ENCODE peak calls at places on chromosome 10, in five cellular contexts. F is fibroblast of lung; V is glutamatergic neuron; J is CD8-positive, alpha-beta T cell; E is neural progenitor cell. L is an unnamed sample.

GRCh38 chr10:77686096-77686495 is 48.5 kb upstream of the KCNMA1 start:
- DNase-seq in F (no peak), V (no peak), J (no peak), E (peak; percentile 34), L (no peak)

GRCh38 chr10:7945469-7946187 is 108.9 kb upstream of the GATA3 start:
- DNase-seq in F (peak; percentile 41), V (no peak), J (no peak), E (no peak), L (no peak)

GRCh38 chr10:34996843-34997242 is 93.3 kb downstream of the CUL2 start:
- DNase-seq in F (no peak), V (no peak), J (no peak), E (no peak), L (no peak)

GRCh38 chr10:29472268-29473086 is 162.3 kb downstream of the SVIL start:
- DNase-seq in F (no peak), V (no peak), J (no peak), E (no peak), L (no peak)

GRCh38 chr10:117137031-117137910 is 799 bp downstream of the VAX1 start:
- DNase-seq in F (peak; percentile 57), V (peak; percentile 58), J (no peak), E (peak; percentile 83), L (peak; percentile 63)

GRCh38 chr10:132229834-132230556 is 43.2 kb downstream of the DPYSL4 start:
- DNase-seq in F (peak; percentile 9), V (no peak), J (peak; percentile 66), E (no peak), L (no peak)

GRCh38 chr10:14325325-14325955 is 5.3 kb downstream of the FRMD4A start:
- DNase-seq in F (no peak), V (peak; percentile 70), J (no peak), E (peak; percentile 59), L (peak; percentile 48)

GRCh38 chr10:111093741-111094380 is 17.0 kb downstream of the ADRA2A start:
- DNase-seq in F (peak; percentile 47), V (no peak), J (no peak), E (no peak), L (no peak)

GRCh38 chr10:93921338-93921737 is 27.6 kb downstream of the SLC35G1 start:
- DNase-seq in F (no peak), V (peak; percentile 20), J (no peak), E (peak; percentile 30), L (no peak)

GRCh38 chr10:86349474-86349873 is 17.1 kb downstream of the GRID1 start:
- DNase-seq in F (no peak), V (peak; percentile 59), J (no peak), E (peak; percentile 79), L (no peak)
- TF ChIP-seq CTCF in F (no peak), V (peak; percentile 48), J (no peak), E (peak; percentile 78), L (peak; percentile 41)

DNA sequence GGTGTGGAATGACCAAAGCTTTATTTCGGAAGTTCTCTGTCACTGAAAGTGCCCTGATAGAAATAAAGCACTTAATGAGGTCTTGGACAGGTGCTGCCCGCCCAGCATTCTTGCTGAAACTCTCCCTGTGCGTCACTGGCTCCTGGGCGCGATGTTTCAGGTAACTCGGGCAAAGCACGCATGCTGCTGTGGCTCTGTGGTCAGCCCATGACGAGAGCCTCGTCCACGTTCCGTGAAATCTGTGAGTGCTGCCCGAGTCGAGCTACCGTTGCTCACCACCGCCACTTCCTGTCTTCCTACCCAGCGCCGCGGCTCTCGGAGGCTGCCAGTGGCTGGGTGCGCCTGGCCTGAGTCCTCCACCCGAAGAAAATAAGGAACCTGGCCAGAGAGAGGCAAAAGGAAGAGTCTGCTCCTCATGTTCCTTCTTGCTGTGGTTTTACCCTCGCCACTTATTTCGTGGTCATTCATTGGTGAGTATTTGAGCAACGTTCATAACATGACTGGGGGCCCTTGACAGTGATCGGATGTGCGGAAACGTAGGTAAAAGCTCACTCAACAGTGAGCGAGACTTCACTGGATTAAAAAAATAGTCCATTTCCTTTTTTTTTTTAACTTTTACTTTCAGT is 95.5 kb downstream of the MAP3K8 start:
- DNase-seq in F (no peak), V (no peak), J (peak; percentile 86), E (no peak), L (no peak)
- TF ChIP-seq CTCF in F (no peak), V (no peak), J (no peak), E (no peak), L (no peak)

GRCh38 chr10:88794731-88795130 is 7.8 kb upstream of the LIPM start:
- DNase-seq in F (no peak), V (no peak), J (no peak), E (no peak), L (no peak)

GRCh38 chr10:88793747-88794299 is 8.7 kb upstream of the LIPM start:
- DNase-seq in F (peak; percentile 78), V (no peak), J (no peak), E (no peak), L (no peak)

GRCh38 chr10:88792656-88793055 is 9.9 kb upstream of the LIPM start:
- DNase-seq in F (peak; percentile 72), V (no peak), J (no peak), E (no peak), L (peak; percentile 16)

GRCh38 chr10:88787463-88787862 is 15.1 kb upstream of the LIPM start:
- DNase-seq in F (no peak), V (no peak), J (no peak), E (no peak), L (no peak)

DNA sequence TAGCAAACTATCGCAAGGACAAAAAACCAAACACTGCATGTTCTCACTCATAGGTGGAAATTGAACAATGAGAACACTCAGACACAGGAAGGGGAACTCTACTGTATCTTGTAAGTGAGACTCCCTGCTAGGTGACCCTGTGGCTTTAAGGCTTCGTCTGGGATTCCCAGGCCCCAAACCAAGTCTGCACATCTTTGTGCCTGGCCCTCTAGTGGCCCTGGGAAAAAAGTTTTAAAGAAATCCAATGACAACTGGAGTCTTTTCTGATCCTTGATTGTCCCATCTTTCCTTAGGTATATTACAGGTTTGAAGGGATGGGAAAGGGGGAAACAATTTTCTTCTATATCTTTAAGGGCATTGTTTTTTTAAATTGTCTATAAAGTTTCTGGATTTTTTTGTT is 10.6 kb upstream of the LIPM start:
- DNase-seq in F (peak; percentile 17), V (peak; percentile 25), J (no peak), E (peak; percentile 66), L (peak; percentile 24)
- TF ChIP-seq CTCF in F (peak; percentile 41), V (peak; percentile 56), J (no peak), E (peak; percentile 71), L (peak; percentile 38)

DNA sequence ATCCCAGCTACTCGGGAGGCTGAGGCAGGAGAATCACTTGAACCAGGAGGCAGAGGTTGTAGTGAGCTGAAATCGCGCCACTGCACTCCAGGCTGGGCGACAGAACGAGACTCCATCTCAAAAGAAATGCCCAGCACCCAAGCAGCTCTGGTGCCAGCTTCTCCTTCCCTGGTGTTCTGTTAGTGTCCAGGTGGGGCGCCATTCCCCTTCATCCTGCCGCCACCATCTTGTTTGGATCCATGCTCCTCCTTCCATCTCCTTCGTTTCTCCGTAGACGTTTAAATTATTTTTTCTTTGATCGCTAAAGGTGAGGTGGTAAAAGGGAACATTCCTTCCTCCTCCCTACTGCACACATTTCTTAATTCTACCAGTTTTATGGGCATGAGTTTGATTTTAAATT is 30.3 kb downstream of the PROSER2 start:
- DNase-seq in F (no peak), V (no peak), J (no peak), E (no peak), L (no peak)
- TF ChIP-seq CTCF in F (no peak), V (no peak), J (no peak), E (peak; percentile 29), L (no peak)

GRCh38 chr10:69772933-69773704 is 28.6 kb upstream of the COL13A1 start:
- DNase-seq in F (no peak), V (no peak), J (no peak), E (no peak), L (no peak)

GRCh38 chr10:69768386-69768785 is 33.3 kb upstream of the COL13A1 start:
- DNase-seq in F (no peak), V (no peak), J (no peak), E (no peak), L (no peak)

GRCh38 chr10:69774596-69774995 is 27.1 kb upstream of the COL13A1 start:
- DNase-seq in F (no peak), V (no peak), J (no peak), E (no peak), L (no peak)

GRCh38 chr10:69766161-69766910 is 35.4 kb upstream of the COL13A1 start:
- DNase-seq in F (no peak), V (peak; percentile 82), J (no peak), E (no peak), L (peak; percentile 22)

DNA sequence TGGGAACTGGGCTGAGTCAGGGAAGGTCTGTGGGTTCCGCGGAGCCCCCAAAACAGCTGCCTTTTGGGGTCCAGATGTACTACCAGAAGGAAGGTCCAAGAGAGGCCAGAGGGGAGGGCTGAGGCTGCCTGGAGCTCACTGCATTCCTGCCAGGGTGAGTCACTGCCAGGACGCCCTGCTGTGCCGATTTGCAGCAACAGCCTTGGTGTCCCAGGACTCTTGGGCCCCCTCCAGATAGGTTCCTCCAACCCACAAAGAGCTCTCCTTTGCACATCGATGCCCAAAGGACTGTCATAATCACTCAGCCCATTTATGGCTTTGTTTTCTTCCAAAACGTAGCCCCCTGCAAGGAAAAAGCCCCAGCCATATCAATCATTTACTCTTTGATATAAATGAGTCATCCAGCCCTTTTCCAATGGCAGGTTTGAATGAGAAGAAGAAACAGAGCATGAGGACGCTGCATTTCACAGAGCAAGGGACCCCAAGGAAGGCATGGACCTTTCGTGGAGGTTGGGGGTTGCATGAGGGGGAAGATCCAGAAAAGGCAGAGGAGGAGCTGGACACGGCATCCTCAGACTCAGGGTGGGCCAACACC is 32.2 kb upstream of the COL13A1 start:
- DNase-seq in F (peak; percentile 84), V (no peak), J (no peak), E (peak; percentile 40), L (peak; percentile 68)
- TF ChIP-seq CTCF in F (no peak), V (no peak), J (no peak), E (no peak), L (no peak)

GRCh38 chr10:122052702-122053101 is 63.7 kb downstream of the TACC2 start:
- DNase-seq in F (peak; percentile 80), V (no peak), J (no peak), E (no peak), L (no peak)

GRCh38 chr10:122055252-122055651 is 66.3 kb downstream of the TACC2 start:
- DNase-seq in F (no peak), V (no peak), J (no peak), E (no peak), L (no peak)

GRCh38 chr10:122056431-122057094 is 67.6 kb downstream of the TACC2 start:
- DNase-seq in F (no peak), V (no peak), J (no peak), E (no peak), L (peak; percentile 39)

GRCh38 chr10:122053314-122053713 is 64.4 kb downstream of the TACC2 start:
- DNase-seq in F (no peak), V (no peak), J (no peak), E (no peak), L (no peak)

GRCh38 chr10:122054046-122055025 is 65.4 kb downstream of the TACC2 start:
- DNase-seq in F (peak; percentile 48), V (peak; percentile 77), J (no peak), E (peak; percentile 75), L (peak; percentile 62)
- TF ChIP-seq CTCF in F (peak; percentile 70), V (peak; percentile 85), J (no peak), E (peak; percentile 84), L (peak; percentile 56)

GRCh38 chr10:121070671-121071070 is 219.5 kb downstream of the WDR11 start:
- DNase-seq in F (no peak), V (no peak), J (no peak), E (no peak), L (no peak)
- TF ChIP-seq CTCF in F (no peak), V (no peak), J (no peak), E (no peak), L (no peak)

GRCh38 chr10:6030217-6030616 is 31.9 kb downstream of the IL2RA start:
- DNase-seq in F (no peak), V (no peak), J (no peak), E (no peak), L (no peak)
- TF ChIP-seq CTCF in F (no peak), V (no peak), J (no peak), E (no peak), L (no peak)